ENCODE peak calls at places on chromosomes 4 and X, in eight cellular contexts. G is HepG2, I is suprapubic skin, U is prostate gland, P is spleen, O is GM12891, H is sigmoid colon, Q is esophagus muscularis mucosa. S is an unnamed sample.

GRCh38 chr4:7017446-7018048 is 25.6 kb upstream of the TADA2B start:
- DNase-seq in I (no peak), O (no peak), G (no peak), P (no peak), Q (no peak), U (no peak), H (no peak), S (no peak)

GRCh38 chrX:93580634-93581033 is 92.7 kb downstream of the NAP1L3 start:
- DNase-seq in I (no peak), P (no peak), Q (no peak), U (no peak), G (no peak), H (no peak), O (no peak), S (no peak)

GRCh38 chr4:63348735-63349673 is 1060.2 kb downstream of the TECRL start:
- DNase-seq in I (no peak), H (peak), G (no peak), O (no peak), P (peak), U (no peak), Q (no peak), S (no peak)

GRCh38 chrX:106050054-106050453 is 11.5 kb upstream of the SERPINA7 start:
- DNase-seq in U (no peak), G (no peak), I (no peak), P (no peak), O (no peak), Q (no peak), H (no peak), S (no peak)

GRCh38 chrX:132292753-132293152 is 73.5 kb upstream of the RAP2C start:
- DNase-seq in Q (no peak), P (no peak), O (peak), I (no peak), U (peak), H (no peak), G (peak), S (peak)

GRCh38 chr4:136438645-136439044 is 1093.6 kb downstream of the PCDH18 start:
- DNase-seq in O (no peak), U (no peak), I (no peak), Q (no peak), H (no peak), P (no peak), G (no peak), S (no peak)

GRCh38 chr4:101199507-101200285 is 147.6 kb downstream of the PPP3CA start:
- DNase-seq in Q (no peak), U (no peak), G (no peak), O (no peak), I (no peak), P (no peak), H (no peak), S (no peak)

GRCh38 chr4:183256756-183257385 is 63.2 kb downstream of the CLDN22 start:
- DNase-seq in Q (no peak), U (no peak), O (peak), P (peak), I (no peak), H (peak), G (peak), S (peak)

GRCh38 chr4:48275247-48275646 is 5.6 kb upstream of the TEC start:
- DNase-seq in Q (no peak), G (peak), O (no peak), P (no peak), I (no peak), U (no peak), H (no peak), S (no peak)

GRCh38 chr4:155809835-155810234 is 51.0 kb downstream of the GUCY1B1 start:
- DNase-seq in U (no peak), Q (no peak), O (peak), P (no peak), G (peak), I (no peak), H (no peak), S (no peak)

GRCh38 chr4:127856485-127857447 is 23.9 kb upstream of the PLK4 start:
- DNase-seq in O (no peak), U (no peak), P (no peak), G (no peak), I (no peak), Q (no peak), H (no peak), S (no peak)

GRCh38 chr4:22416403-22416802 is 99.5 kb downstream of the ADGRA3 start:
- DNase-seq in H (no peak), Q (no peak), I (no peak), P (no peak), O (no peak), U (no peak), G (no peak), S (no peak)

GRCh38 chr4:168868044-168868855 is 141.8 kb downstream of the CBR4 start:
- DNase-seq in Q (no peak), H (no peak), G (no peak), U (no peak), I (no peak), O (no peak), P (no peak), S (no peak)

GRCh38 chr4:171629737-171630136 is 183.5 kb upstream of the GALNTL6 start:
- DNase-seq in I (no peak), Q (no peak), O (no peak), U (no peak), P (no peak), H (no peak), G (peak), S (no peak)

GRCh38 chrX:108439434-108439883 is at the start of gene COL4A5:
- DNase-seq in Q (peak), H (peak), U (peak), I (no peak), P (no peak), G (peak), O (no peak), S (peak)

GRCh38 chr4:112895785-112896184 is 153.7 kb upstream of the ANK2 start:
- DNase-seq in G (no peak), Q (no peak), I (no peak), P (no peak), U (no peak), H (no peak), O (no peak), S (no peak)

GRCh38 chr4:161555689-161556660 is 607.8 kb downstream of the FSTL5 start:
- DNase-seq in O (no peak), I (no peak), U (no peak), P (no peak), Q (no peak), G (no peak), H (no peak), S (no peak)

GRCh38 chrX:72146527-72146926 is 14.8 kb upstream of the RTL5 start:
- DNase-seq in Q (no peak), U (no peak), P (no peak), H (no peak), G (no peak), I (no peak), O (no peak), S (no peak)

GRCh38 chr4:94305468-94306225 is 37.0 kb downstream of the HPGDS start:
- DNase-seq in U (no peak), P (no peak), O (no peak), Q (no peak), I (no peak), G (no peak), H (no peak), S (no peak)

GRCh38 chrX:2664497-2664896 is 26.6 kb upstream of the CD99 start:
- DNase-seq in Q (no peak), P (no peak), U (no peak), I (no peak), G (no peak), H (no peak), O (no peak), S (no peak)

GRCh38 chr4:106775636-106776035 is 260.5 kb downstream of the DKK2 start:
- DNase-seq in U (no peak), H (no peak), O (no peak), Q (no peak), I (no peak), G (peak), P (no peak), S (no peak)

GRCh38 chr4:25580633-25581467 is 74.8 kb upstream of the SLC34A2 start:
- DNase-seq in G (peak), U (no peak), Q (no peak), P (peak), I (no peak), H (no peak), O (no peak), S (no peak)

GRCh38 chrX:150574824-150575409 is 6.5 kb downstream of the MTM1 start:
- DNase-seq in P (no peak), I (no peak), O (no peak), H (no peak), U (no peak), Q (no peak), G (no peak), S (no peak)

GRCh38 chrX:13077168-13077567 is 32.7 kb upstream of the FAM9C start:
- DNase-seq in O (no peak), H (no peak), P (no peak), U (no peak), G (no peak), Q (no peak), I (no peak), S (no peak)

GRCh38 chr4:169530048-169530447 is 82.3 kb downstream of the NEK1 start:
- DNase-seq in G (no peak), O (no peak), Q (no peak), H (no peak), U (no peak), I (no peak), P (no peak), S (no peak)

GRCh38 chr4:183624548-183624947 is 34.4 kb downstream of the RWDD4 start:
- DNase-seq in U (no peak), P (no peak), I (no peak), H (no peak), O (no peak), Q (no peak), G (no peak), S (no peak)

GRCh38 chr4:99471896-99472295 is 36.8 kb upstream of the ADH7 start:
- DNase-seq in H (no peak), U (no peak), I (no peak), G (peak), O (no peak), Q (no peak), P (no peak), S (no peak)

GRCh38 chr4:105797225-105797624 is 88.6 kb downstream of the GSTCD start:
- DNase-seq in Q (no peak), O (no peak), H (no peak), P (no peak), U (no peak), G (no peak), I (no peak), S (no peak)

GRCh38 chr4:183095199-183095512 is 3.9 kb upstream of the WWC2 start:
- DNase-seq in G (no peak), U (no peak), I (no peak), O (no peak), P (no peak), Q (no peak), H (no peak), S (no peak)

GRCh38 chr4:176001171-176002006 is 64.3 kb upstream of the WDR17 start:
- DNase-seq in H (peak), I (no peak), G (no peak), O (no peak), U (no peak), P (peak), Q (no peak), S (peak)

GRCh38 chrX:15170927-15171326 is 99.0 kb downstream of the ASB9 start:
- DNase-seq in P (no peak), Q (no peak), I (no peak), U (no peak), G (no peak), H (no peak), O (no peak), S (no peak)

GRCh38 chrX:9515973-9516538 is 51.2 kb downstream of the TBL1X start:
- DNase-seq in O (no peak), G (no peak), Q (no peak), P (no peak), I (no peak), H (no peak), U (no peak), S (no peak)

GRCh38 chr4:111959202-111959601 is 186.1 kb upstream of the FAM241A start:
- DNase-seq in G (peak), U (no peak), H (no peak), I (no peak), Q (no peak), O (no peak), P (no peak), S (no peak)

GRCh38 chrX:75968293-75968692 is 183.2 kb upstream of the MAGEE2 start:
- DNase-seq in Q (no peak), I (no peak), U (no peak), H (no peak), G (peak), O (no peak), P (no peak), S (peak)

DNA sequence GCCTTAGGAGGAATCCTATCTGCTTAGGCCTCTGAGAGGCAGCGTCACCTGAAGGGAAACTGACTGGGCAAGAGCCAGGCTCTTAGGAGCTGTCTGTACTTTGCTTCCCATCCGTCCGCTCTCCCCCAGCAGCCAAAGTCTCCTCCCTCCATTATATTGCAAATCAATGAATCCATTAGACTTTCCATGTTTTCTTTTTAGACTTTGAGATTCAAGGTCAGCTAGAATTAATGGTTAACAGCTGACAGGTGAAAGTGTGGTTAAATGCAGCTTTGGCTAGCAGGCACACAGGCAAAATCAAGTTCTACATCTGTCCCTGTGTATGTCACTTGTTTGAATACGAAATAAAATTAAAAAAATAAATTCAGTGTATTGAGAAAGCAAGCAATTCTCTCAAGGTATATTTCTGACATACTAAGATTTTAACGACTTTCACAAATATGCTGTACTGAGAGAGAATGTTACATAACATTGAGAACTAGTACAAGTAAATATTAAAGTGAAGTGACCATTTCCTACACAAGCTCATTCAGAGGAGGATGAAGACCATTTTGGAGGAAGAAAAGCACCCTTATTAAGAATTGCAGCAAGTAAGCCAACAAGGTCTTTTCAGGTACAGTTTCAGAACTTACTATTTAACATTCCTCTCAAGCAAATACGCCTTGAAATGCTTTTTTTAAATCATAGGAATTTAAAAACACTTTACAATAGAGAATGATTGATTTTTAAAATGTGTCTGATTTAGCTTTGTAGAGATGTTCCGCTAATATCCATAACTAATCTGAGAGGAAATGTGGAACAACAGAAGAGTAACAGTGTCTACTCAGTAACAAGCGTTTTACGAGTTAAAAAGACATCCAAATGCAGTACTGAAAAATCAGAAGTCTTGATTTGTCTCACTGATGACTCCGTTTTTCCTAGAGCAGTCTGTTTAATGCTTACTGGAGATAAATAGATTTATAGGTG is at the start of gene F11:
- DNase-seq in O (no peak), U (no peak), P (no peak), I (no peak), G (peak), H (no peak), Q (no peak), S (no peak)
- TF ChIP-seq POLR2A in O (no peak), U (no peak), P (no peak), I (no peak), G (peak), H (no peak), Q (no peak), S (no peak)

DNA sequence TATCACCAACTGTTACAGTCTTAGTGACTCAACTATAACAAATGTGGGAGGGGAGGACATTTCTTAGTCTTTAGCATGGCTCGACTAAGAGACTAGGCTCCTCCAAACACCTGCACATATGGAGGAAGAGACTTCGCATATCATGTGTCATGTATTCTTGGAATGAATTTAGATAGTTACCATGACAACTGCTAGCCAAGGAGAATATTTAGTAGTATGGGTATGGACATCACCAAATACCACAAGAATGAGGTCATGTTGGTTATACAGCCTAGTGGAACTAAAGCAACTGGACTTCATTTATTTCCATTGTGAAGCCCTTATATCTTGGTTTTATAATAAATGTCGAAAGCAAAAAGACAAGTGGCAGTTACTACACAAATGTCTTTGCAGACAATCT is 512.3 kb downstream of the CFAP47 start:
- DNase-seq in Q (no peak), U (no peak), H (no peak), O (no peak), G (no peak), P (no peak), I (no peak), S (no peak)
- TF ChIP-seq POLR2AphosphoS5 in Q (no peak), U (no peak), H (no peak), O (no peak), G (no peak), P (no peak), I (no peak), S (no peak)

DNA sequence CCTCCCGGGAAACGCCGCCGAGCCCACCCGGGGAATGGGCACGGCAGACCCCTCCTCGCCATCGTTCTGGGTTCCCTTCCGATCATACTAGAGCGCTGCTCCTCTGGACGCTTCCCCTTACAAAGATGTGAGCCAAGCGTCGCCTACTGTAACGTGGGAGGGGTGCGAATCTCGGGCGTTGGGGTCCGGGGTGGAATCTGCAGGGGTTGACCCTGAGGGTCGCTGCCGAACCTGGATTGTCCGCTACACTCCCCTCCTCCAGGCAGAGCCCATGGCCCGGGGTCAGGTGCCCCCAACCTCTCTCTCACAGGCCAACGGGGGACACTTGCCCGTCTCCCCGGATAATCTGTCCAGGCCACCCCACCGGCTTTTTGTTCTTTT is 13.8 kb downstream of the BCOR start:
- DNase-seq in H (no peak), P (no peak), U (no peak), I (no peak), O (no peak), Q (no peak), G (no peak), S (no peak)
- TF ChIP-seq POLR2A in H (no peak), P (no peak), U (no peak), I (no peak), O (no peak), Q (no peak), G (no peak), S (no peak)

GRCh38 chr4:117001077-117001476 is 84.3 kb downstream of the TRAM1L1 start:
- DNase-seq in U (no peak), O (no peak), I (no peak), P (no peak), G (no peak), H (no peak), Q (no peak), S (no peak)
- TF ChIP-seq POLR2AphosphoS5 in U (no peak), O (no peak), I (no peak), P (no peak), G (no peak), H (no peak), Q (no peak), S (no peak)

GRCh38 chr4:858136-858535 is 32.2 kb upstream of the CPLX1 start:
- DNase-seq in U (no peak), O (no peak), P (peak), H (no peak), G (no peak), I (no peak), Q (no peak), S (no peak)
- TF ChIP-seq POLR2A in U (no peak), O (no peak), P (no peak), H (no peak), G (no peak), I (no peak), Q (no peak), S (no peak)

S was measured in transverse colon.